ENCODE peak calls at places on chromosomes 7 and 10, in eight cellular contexts. One of them, this sample, is unnamed.

GRCh38 chr10:22436526-22436892 is 91.2 kb downstream of the SPAG6 start:
- DNase-seq in hippocampal formation: no peak
- DNase-seq in right cardiac atrium: no peak
- DNase-seq in NCI-H1417 treated with DMSO at 0.1 percent for 48 hours: no peak
- DNase-seq in NCI-H2081: no peak
- DNase-seq in HuH-7.5: no peak
- DNase-seq in AG04450: no peak
- DNase-seq in GM18507: no peak
- DNase-seq in this sample: no peak

GRCh38 chr10:123847686-123848432 is 43.7 kb downstream of the CPXM2 start:
- DNase-seq in GM18507: no peak
- DNase-seq in AG04450: no peak
- DNase-seq in NCI-H2081: no peak
- DNase-seq in NCI-H1417 treated with DMSO at 0.1 percent for 48 hours: no peak
- DNase-seq in HuH-7.5: no peak
- DNase-seq in right cardiac atrium: no peak
- DNase-seq in hippocampal formation: no peak
- DNase-seq in this sample: no peak

GRCh38 chr7:47730135-47730534 is 148.2 kb upstream of the TNS3 start:
- DNase-seq in GM18507: no peak
- DNase-seq in NCI-H2081: no peak
- DNase-seq in NCI-H1417 treated with DMSO at 0.1 percent for 48 hours: no peak
- DNase-seq in hippocampal formation: no peak
- DNase-seq in right cardiac atrium: no peak
- DNase-seq in AG04450: no peak
- DNase-seq in HuH-7.5: no peak
- DNase-seq in this sample: peak; percentile 15

GRCh38 chr10:97095701-97096300 is 90.0 kb downstream of the SLIT1 start:
- DNase-seq in HuH-7.5: no peak
- DNase-seq in AG04450: no peak
- DNase-seq in hippocampal formation: no peak
- DNase-seq in right cardiac atrium: no peak
- DNase-seq in NCI-H2081: no peak
- DNase-seq in GM18507: no peak
- DNase-seq in NCI-H1417 treated with DMSO at 0.1 percent for 48 hours: no peak
- DNase-seq in this sample: no peak

GRCh38 chr10:14123066-14123465 is 207.7 kb downstream of the FRMD4A start:
- DNase-seq in right cardiac atrium: no peak
- DNase-seq in AG04450: no peak
- DNase-seq in HuH-7.5: no peak
- DNase-seq in hippocampal formation: no peak
- DNase-seq in NCI-H1417 treated with DMSO at 0.1 percent for 48 hours: no peak
- DNase-seq in NCI-H2081: no peak
- DNase-seq in GM18507: no peak
- DNase-seq in this sample: no peak

GRCh38 chr10:42934842-42935241 is 142.0 kb upstream of the RET start:
- DNase-seq in hippocampal formation: no peak
- DNase-seq in right cardiac atrium: no peak
- DNase-seq in NCI-H1417 treated with DMSO at 0.1 percent for 48 hours: no peak
- DNase-seq in NCI-H2081: no peak
- DNase-seq in HuH-7.5: no peak
- DNase-seq in AG04450: no peak
- DNase-seq in GM18507: no peak
- DNase-seq in this sample: no peak

GRCh38 chr7:121909721-121910359 is 36.9 kb downstream of the PTPRZ1 start:
- DNase-seq in HuH-7.5: no peak
- DNase-seq in GM18507: no peak
- DNase-seq in hippocampal formation: no peak
- DNase-seq in AG04450: no peak
- DNase-seq in NCI-H2081: no peak
- DNase-seq in right cardiac atrium: no peak
- DNase-seq in NCI-H1417 treated with DMSO at 0.1 percent for 48 hours: no peak
- DNase-seq in this sample: no peak

GRCh38 chr10:112774808-112775207 is 175.2 kb upstream of the TCF7L2 start:
- DNase-seq in right cardiac atrium: no peak
- DNase-seq in hippocampal formation: no peak
- DNase-seq in NCI-H1417 treated with DMSO at 0.1 percent for 48 hours: no peak
- DNase-seq in HuH-7.5: no peak
- DNase-seq in AG04450: no peak
- DNase-seq in GM18507: no peak
- DNase-seq in NCI-H2081: no peak
- DNase-seq in this sample: no peak

GRCh38 chr10:101766753-101767599 is 8.9 kb downstream of the FGF8 start:
- DNase-seq in right cardiac atrium: no peak
- DNase-seq in GM18507: no peak
- DNase-seq in hippocampal formation: no peak
- DNase-seq in NCI-H1417 treated with DMSO at 0.1 percent for 48 hours: no peak
- DNase-seq in NCI-H2081: no peak
- DNase-seq in AG04450: no peak
- DNase-seq in HuH-7.5: no peak
- DNase-seq in this sample: no peak

GRCh38 chr10:125023862-125024495 is 82.1 kb downstream of the ZRANB1 start:
- DNase-seq in right cardiac atrium: peak; percentile 73
- DNase-seq in AG04450: no peak
- DNase-seq in hippocampal formation: no peak
- DNase-seq in NCI-H2081: peak; percentile 80
- DNase-seq in NCI-H1417 treated with DMSO at 0.1 percent for 48 hours: no peak
- DNase-seq in HuH-7.5: no peak
- DNase-seq in GM18507: no peak
- DNase-seq in this sample: no peak

GRCh38 chr7:151658778-151659177 is 139.1 kb upstream of the RHEB start:
- DNase-seq in AG04450: no peak
- DNase-seq in hippocampal formation: no peak
- DNase-seq in right cardiac atrium: no peak
- DNase-seq in NCI-H2081: no peak
- DNase-seq in NCI-H1417 treated with DMSO at 0.1 percent for 48 hours: no peak
- DNase-seq in HuH-7.5: no peak
- DNase-seq in GM18507: no peak
- DNase-seq in this sample: no peak

GRCh38 chr7:128115821-128116723 is 84.8 kb upstream of the LRRC4 start:
- DNase-seq in NCI-H1417 treated with DMSO at 0.1 percent for 48 hours: no peak
- DNase-seq in GM18507: no peak
- DNase-seq in hippocampal formation: no peak
- DNase-seq in AG04450: no peak
- DNase-seq in right cardiac atrium: no peak
- DNase-seq in HuH-7.5: no peak
- DNase-seq in NCI-H2081: no peak
- DNase-seq in this sample: no peak

GRCh38 chr7:133290676-133291332 is 37.9 kb downstream of the EXOC4 start:
- DNase-seq in NCI-H1417 treated with DMSO at 0.1 percent for 48 hours: no peak
- DNase-seq in HuH-7.5: no peak
- DNase-seq in right cardiac atrium: no peak
- DNase-seq in NCI-H2081: no peak
- DNase-seq in AG04450: no peak
- DNase-seq in GM18507: no peak
- DNase-seq in hippocampal formation: no peak
- DNase-seq in this sample: no peak

GRCh38 chr7:37365405-37365804 is 83.3 kb downstream of the ELMO1 start:
- DNase-seq in AG04450: no peak
- DNase-seq in right cardiac atrium: no peak
- DNase-seq in hippocampal formation: no peak
- DNase-seq in NCI-H2081: no peak
- DNase-seq in NCI-H1417 treated with DMSO at 0.1 percent for 48 hours: no peak
- DNase-seq in GM18507: no peak
- DNase-seq in HuH-7.5: no peak
- DNase-seq in this sample: no peak

GRCh38 chr10:20683345-20683744 is 213.8 kb downstream of the NEBL start:
- DNase-seq in right cardiac atrium: no peak
- DNase-seq in NCI-H1417 treated with DMSO at 0.1 percent for 48 hours: no peak
- DNase-seq in GM18507: no peak
- DNase-seq in HuH-7.5: no peak
- DNase-seq in hippocampal formation: no peak
- DNase-seq in NCI-H2081: no peak
- DNase-seq in AG04450: no peak
- DNase-seq in this sample: no peak

GRCh38 chr10:71648595-71649320 is 70.8 kb downstream of the C10orf105 start:
- DNase-seq in right cardiac atrium: no peak
- DNase-seq in GM18507: no peak
- DNase-seq in NCI-H1417 treated with DMSO at 0.1 percent for 48 hours: no peak
- DNase-seq in hippocampal formation: no peak
- DNase-seq in NCI-H2081: no peak
- DNase-seq in HuH-7.5: no peak
- DNase-seq in AG04450: no peak
- DNase-seq in this sample: no peak

GRCh38 chr7:19215421-19215820 is 70.2 kb upstream of the FERD3L start:
- DNase-seq in hippocampal formation: no peak
- DNase-seq in right cardiac atrium: no peak
- DNase-seq in NCI-H2081: no peak
- DNase-seq in AG04450: peak; percentile 58
- DNase-seq in HuH-7.5: no peak
- DNase-seq in NCI-H1417 treated with DMSO at 0.1 percent for 48 hours: no peak
- DNase-seq in GM18507: no peak
- DNase-seq in this sample: peak; percentile 70

GRCh38 chr7:80312139-80312661 is 177.6 kb downstream of the GNAI1 start:
- DNase-seq in HuH-7.5: no peak
- DNase-seq in AG04450: peak; percentile 72
- DNase-seq in right cardiac atrium: no peak
- DNase-seq in NCI-H1417 treated with DMSO at 0.1 percent for 48 hours: no peak
- DNase-seq in hippocampal formation: no peak
- DNase-seq in GM18507: no peak
- DNase-seq in NCI-H2081: peak; percentile 94
- DNase-seq in this sample: peak; percentile 82

GRCh38 chr10:100670368-100670767 is 75.0 kb upstream of the PAX2 start:
- DNase-seq in NCI-H2081: no peak
- DNase-seq in hippocampal formation: no peak
- DNase-seq in GM18507: no peak
- DNase-seq in HuH-7.5: no peak
- DNase-seq in right cardiac atrium: no peak
- DNase-seq in NCI-H1417 treated with DMSO at 0.1 percent for 48 hours: no peak
- DNase-seq in AG04450: no peak
- DNase-seq in this sample: no peak

GRCh38 chr10:6074489-6075301 is 12.5 kb upstream of the IL2RA start:
- DNase-seq in AG04450: peak; percentile 41
- DNase-seq in right cardiac atrium: no peak
- DNase-seq in NCI-H2081: no peak
- DNase-seq in GM18507: no peak
- DNase-seq in NCI-H1417 treated with DMSO at 0.1 percent for 48 hours: no peak
- DNase-seq in hippocampal formation: peak; percentile 19
- DNase-seq in HuH-7.5: no peak
- DNase-seq in this sample: no peak

GRCh38 chr7:103712991-103713778 is 267.2 kb upstream of the SLC26A5 start:
- DNase-seq in hippocampal formation: no peak
- DNase-seq in NCI-H1417 treated with DMSO at 0.1 percent for 48 hours: no peak
- DNase-seq in NCI-H2081: no peak
- DNase-seq in HuH-7.5: no peak
- DNase-seq in AG04450: no peak
- DNase-seq in right cardiac atrium: no peak
- DNase-seq in GM18507: no peak
- DNase-seq in this sample: no peak

GRCh38 chr7:134434701-134435100 is 24.2 kb downstream of the AKR1B1 start:
- DNase-seq in HuH-7.5: no peak
- DNase-seq in NCI-H1417 treated with DMSO at 0.1 percent for 48 hours: no peak
- DNase-seq in right cardiac atrium: no peak
- DNase-seq in AG04450: no peak
- DNase-seq in hippocampal formation: no peak
- DNase-seq in NCI-H2081: no peak
- DNase-seq in GM18507: no peak
- DNase-seq in this sample: no peak

GRCh38 chr7:15068324-15068723 is 165.8 kb upstream of the DGKB start:
- DNase-seq in GM18507: no peak
- DNase-seq in HuH-7.5: no peak
- DNase-seq in AG04450: no peak
- DNase-seq in NCI-H2081: no peak
- DNase-seq in right cardiac atrium: no peak
- DNase-seq in hippocampal formation: no peak
- DNase-seq in NCI-H1417 treated with DMSO at 0.1 percent for 48 hours: no peak
- DNase-seq in this sample: no peak

GRCh38 chr7:147756290-147756689 is 834.3 kb upstream of the C7orf33 start:
- DNase-seq in NCI-H1417 treated with DMSO at 0.1 percent for 48 hours: no peak
- DNase-seq in HuH-7.5: no peak
- DNase-seq in hippocampal formation: no peak
- DNase-seq in NCI-H2081: peak; percentile 30
- DNase-seq in right cardiac atrium: no peak
- DNase-seq in GM18507: no peak
- DNase-seq in AG04450: no peak
- DNase-seq in this sample: no peak

GRCh38 chr10:47190301-47190700 is 109.7 kb upstream of the GDF10 start:
- DNase-seq in hippocampal formation: no peak
- DNase-seq in NCI-H1417 treated with DMSO at 0.1 percent for 48 hours: peak; percentile 2
- DNase-seq in AG04450: no peak
- DNase-seq in NCI-H2081: peak; percentile 85
- DNase-seq in GM18507: no peak
- DNase-seq in HuH-7.5: no peak
- DNase-seq in right cardiac atrium: no peak
- DNase-seq in this sample: no peak

GRCh38 chr10:127854769-127855583 is 37.8 kb downstream of the CLRN3 start:
- DNase-seq in HuH-7.5: no peak
- DNase-seq in NCI-H2081: no peak
- DNase-seq in GM18507: peak; percentile 15
- DNase-seq in AG04450: no peak
- DNase-seq in right cardiac atrium: no peak
- DNase-seq in hippocampal formation: no peak
- DNase-seq in NCI-H1417 treated with DMSO at 0.1 percent for 48 hours: no peak
- DNase-seq in this sample: no peak

GRCh38 chr10:62426086-62426485 is 51.9 kb downstream of the ZNF365 start:
- DNase-seq in hippocampal formation: no peak
- DNase-seq in AG04450: no peak
- DNase-seq in HuH-7.5: no peak
- DNase-seq in right cardiac atrium: no peak
- DNase-seq in GM18507: no peak
- DNase-seq in NCI-H1417 treated with DMSO at 0.1 percent for 48 hours: no peak
- DNase-seq in NCI-H2081: no peak
- DNase-seq in this sample: peak; percentile 93